ENCODE peak calls at places on chromosomes 1 and 21, in five cellular contexts. T is EL, A is activated gamma-delta T cell, C is left ventricle myocardium superior, E is C1 segment of cervical spinal cord. N is an unnamed sample.

GRCh38 chr1:178716111-178716510 is 8.9 kb upstream of the RALGPS2 start:
- DNase-seq in T (no peak), A (no peak), C (no peak), E (no peak), N (no peak)

GRCh38 chr1:36656838-36657237 is 174.1 kb upstream of the CSF3R start:
- DNase-seq in T (no peak), A (no peak), C (no peak), E (no peak), N (no peak)

GRCh38 chr1:12078938-12079861 is 16.1 kb downstream of the TNFRSF8 start:
- DNase-seq in T (peak), A (no peak), C (no peak), E (no peak), N (peak)

GRCh38 chr21:26758083-26758861 is 86.9 kb downstream of the ADAMTS1 start:
- DNase-seq in T (peak), A (no peak), C (no peak), E (no peak), N (no peak)

GRCh38 chr1:66676616-66677298 is 75.5 kb upstream of the DYNLT5 start:
- DNase-seq in T (peak), A (no peak), C (no peak), E (no peak), N (peak)

GRCh38 chr1:154941332-154941995 is 4.9 kb upstream of the PMVK start:
- DNase-seq in T (no peak), A (no peak), C (peak), E (no peak), N (no peak)

GRCh38 chr1:42171679-42172266 is 7.2 kb upstream of the GUCA2A start:
- DNase-seq in T (no peak), A (no peak), C (no peak), E (no peak), N (no peak)

GRCh38 chr1:208479435-208479834 is 235.3 kb upstream of the PLXNA2 start:
- DNase-seq in T (no peak), A (no peak), C (no peak), E (no peak), N (no peak)

GRCh38 chr1:22050330-22050729 is 2.2 kb upstream of the CDC42 start:
- DNase-seq in T (no peak), A (no peak), C (no peak), E (no peak), N (no peak)

GRCh38 chr1:107829083-107829771 is 135.8 kb downstream of the VAV3 start:
- DNase-seq in T (no peak), A (no peak), C (no peak), E (no peak), N (no peak)

GRCh38 chr1:57831624-57832023 is 407.8 kb upstream of the DAB1 start:
- DNase-seq in T (peak), A (no peak), C (no peak), E (no peak), N (no peak)

GRCh38 chr1:32939655-32940371 is 24.8 kb downstream of the RNF19B start:
- DNase-seq in T (peak), A (no peak), C (peak), E (no peak), N (peak)